ENCODE peak calls at places on chromosomes 7 and 10, in five cellular contexts. J, I, D, F and Q are unnamed samples.

GRCh38 chr10:46326066-46326465 is 39.3 kb downstream of the ANTXRL start:
- DNase-seq in D (no peak), I (no peak), F (no peak), J (no peak), Q (no peak)

GRCh38 chr7:100118388-100119074 is 627 bp downstream of the TAF6 start:
- DNase-seq in D (no peak), I (no peak), F (no peak), J (no peak), Q (no peak)

GRCh38 chr7:110157631-110158362 is 933.1 kb upstream of the LRRN3 start:
- DNase-seq in J (no peak), I (no peak), F (peak), D (no peak), Q (no peak)

GRCh38 chr7:3918576-3918975 is 617.5 kb downstream of the SDK1 start:
- DNase-seq in J (no peak), I (no peak), F (no peak), D (no peak), Q (no peak)

GRCh38 chr7:22469371-22470143 is 30.4 kb downstream of the STEAP1B start:
- DNase-seq in I (no peak), F (no peak), J (no peak), D (no peak), Q (no peak)

GRCh38 chr10:94115725-94116124 is 122.0 kb downstream of the PLCE1 start:
- DNase-seq in I (peak), F (no peak), J (no peak), D (no peak), Q (peak)

GRCh38 chr7:149776305-149776704 is 2.9 kb upstream of the ZNF467 start:
- DNase-seq in F (no peak), J (peak), I (peak), D (no peak), Q (peak)

GRCh38 chr7:34844936-34845665 is 187.1 kb downstream of the NPSR1 start:
- DNase-seq in D (peak), I (no peak), F (no peak), J (no peak), Q (no peak)

GRCh38 chr7:70143089-70144044 is 545.1 kb downstream of the AUTS2 start:
- DNase-seq in J (no peak), F (peak), I (no peak), D (no peak), Q (no peak)

GRCh38 chr7:72411419-72411818 is 719 bp downstream of the CALN1 start:
- DNase-seq in F (no peak), D (no peak), J (no peak), I (no peak), Q (no peak)

GRCh38 chr10:23343591-23344225 is 889 bp downstream of the C10orf67 start:
- DNase-seq in F (peak), I (peak), J (peak), D (peak), Q (no peak)

DNA sequence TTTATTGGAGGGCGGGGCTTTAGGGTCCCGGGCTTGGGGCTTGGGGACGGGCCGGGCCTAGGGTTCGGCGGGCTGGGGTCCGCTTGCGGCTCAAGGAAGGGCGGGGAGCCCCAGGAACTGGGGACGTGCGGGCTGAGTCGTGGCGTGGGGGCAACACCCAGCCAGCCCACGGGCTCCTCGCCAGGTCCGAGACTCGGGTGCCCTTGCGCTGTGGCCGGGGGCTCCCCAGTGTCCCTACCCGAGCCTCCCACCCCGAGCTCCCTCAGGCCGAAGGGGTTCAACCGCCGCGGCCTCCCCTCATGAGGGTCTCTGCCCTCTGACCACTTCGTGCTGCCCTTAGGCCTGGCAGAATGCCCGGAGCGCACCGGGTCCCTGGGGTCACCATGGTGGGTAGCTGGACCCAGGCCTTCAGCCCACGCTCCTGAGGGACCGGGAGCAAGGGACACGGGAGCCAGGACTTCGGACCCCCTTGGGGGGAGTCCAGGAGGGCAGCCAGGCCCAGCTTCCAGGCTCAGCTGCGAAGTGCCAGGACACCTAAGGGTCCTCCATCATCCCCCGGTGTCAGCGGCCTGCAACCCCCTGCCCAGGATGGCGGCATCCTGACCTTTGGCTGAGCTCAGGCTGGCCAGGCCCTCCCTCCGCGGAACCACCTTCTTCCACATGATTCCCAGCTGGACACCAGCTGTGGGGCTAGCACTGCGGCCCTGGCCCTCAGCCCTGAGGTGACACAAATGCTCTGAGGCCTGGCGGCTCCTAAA is 522 bp upstream of the FUOM start:
- DNase-seq in J (peak), F (no peak), I (no peak), D (no peak), Q (no peak)
- H3K4me3 ChIP-seq in J (no peak), F (no peak), I (no peak), D (peak), Q (no peak)

GRCh38 chr10:60441515-60441914 is 51.8 kb upstream of the ANK3 start:
- DNase-seq in D (no peak), F (no peak), J (no peak), I (no peak), Q (no peak)
- TF ChIP-seq CTCF in D (no peak), F (peak), J (peak), I (peak), Q (peak)

GRCh38 chr10:12455774-12456173 is 106.4 kb downstream of the CAMK1D start:
- DNase-seq in J (no peak), F (peak), D (no peak), I (peak), Q (no peak)
- H3K4me3 ChIP-seq in J (no peak), F (no peak), D (no peak), I (no peak), Q (no peak)

GRCh38 chr7:155545348-155545747 is 1.0 kb downstream of the CNPY1 start:
- DNase-seq in F (no peak), D (no peak), J (no peak), I (no peak), Q (no peak)
- TF ChIP-seq CTCF in F (no peak), D (no peak), J (no peak), I (peak), Q (no peak)

DNA sequence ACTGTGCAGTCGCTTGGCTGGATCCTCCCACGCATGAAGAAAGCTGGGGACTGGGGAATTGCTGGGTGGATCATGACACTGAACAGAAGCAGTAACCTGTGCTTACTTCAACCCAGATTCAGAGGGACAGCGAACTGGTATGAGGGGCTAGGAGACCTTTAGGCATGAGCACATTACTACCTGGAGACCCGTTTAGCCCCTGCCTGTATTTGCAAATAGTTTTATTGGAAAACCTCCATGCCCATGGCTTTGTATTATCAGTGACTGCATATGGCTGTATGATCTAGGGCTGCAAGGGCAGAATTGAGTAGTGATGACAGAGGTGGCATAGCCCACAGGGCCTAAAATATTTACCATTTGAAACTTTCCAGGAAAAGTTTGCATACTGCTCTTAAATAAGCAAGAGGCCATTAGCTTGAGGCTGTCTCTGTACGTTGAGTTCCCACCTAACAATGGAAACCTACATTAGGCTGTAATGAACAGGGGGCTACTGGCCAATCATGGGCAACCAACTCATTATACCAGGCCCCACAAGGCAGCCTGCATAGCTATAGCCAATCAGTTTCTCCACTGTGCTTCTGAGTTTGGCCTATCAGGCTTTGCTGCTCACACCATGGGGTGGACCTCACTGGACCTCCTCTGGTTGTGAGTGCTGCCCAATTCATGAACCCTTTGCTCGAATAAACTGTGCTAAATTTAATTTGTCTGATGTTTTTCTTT is 566 bp upstream of the ST8SIA6 start:
- DNase-seq in F (no peak), I (no peak), J (no peak), D (no peak), Q (no peak)
- H3K4me3 ChIP-seq in F (peak), I (peak), J (peak), D (peak), Q (peak)

GRCh38 chr10:66209025-66209424 is 716.8 kb upstream of the LRRTM3 start:
- DNase-seq in J (no peak), F (no peak), D (no peak), I (no peak), Q (no peak)

GRCh38 chr10:66218981-66219587 is 706.8 kb upstream of the LRRTM3 start:
- DNase-seq in I (peak), J (no peak), D (no peak), F (no peak), Q (no peak)

GRCh38 chr10:66218258-66218657 is 707.6 kb upstream of the LRRTM3 start:
- DNase-seq in D (no peak), F (no peak), J (no peak), I (no peak), Q (no peak)

GRCh38 chr10:66215921-66216320 is 709.9 kb upstream of the LRRTM3 start:
- DNase-seq in J (no peak), F (no peak), I (no peak), D (no peak), Q (no peak)

DNA sequence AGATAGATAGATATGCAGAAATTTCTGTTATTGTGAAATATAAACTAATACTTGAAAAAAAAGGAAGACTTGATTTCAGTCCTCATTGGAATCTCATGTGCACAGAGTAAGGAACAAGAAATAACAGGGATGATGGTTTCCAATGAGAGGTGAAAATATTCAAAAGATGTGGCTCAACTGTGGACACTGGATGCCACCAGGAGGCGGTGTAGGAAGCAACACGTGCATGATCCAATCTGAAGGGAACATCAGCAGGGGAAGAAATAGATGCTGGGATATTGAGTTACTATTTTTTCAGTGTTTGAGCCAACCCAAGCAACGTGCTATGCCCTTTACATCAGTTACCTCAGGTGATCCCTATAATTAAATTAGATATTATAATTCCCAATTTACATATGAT is 710.8 kb upstream of the LRRTM3 start:
- DNase-seq in J (no peak), F (no peak), I (no peak), D (no peak), Q (peak)
- TF ChIP-seq CTCF in J (no peak), F (no peak), I (peak), D (no peak), Q (no peak)

GRCh38 chr7:94298943-94299342 is 95.8 kb upstream of the COL1A2 start:
- DNase-seq in J (no peak), D (no peak), I (peak), F (peak), Q (no peak)

GRCh38 chr7:94297397-94297838 is 97.3 kb upstream of the COL1A2 start:
- DNase-seq in I (peak), F (peak), D (no peak), J (no peak), Q (no peak)

GRCh38 chr7:94296886-94297285 is 97.8 kb upstream of the COL1A2 start:
- DNase-seq in I (no peak), J (no peak), D (no peak), F (no peak), Q (no peak)

GRCh38 chr7:94294471-94295131 is 100.1 kb upstream of the COL1A2 start:
- DNase-seq in D (no peak), I (no peak), F (no peak), J (no peak), Q (no peak)

DNA sequence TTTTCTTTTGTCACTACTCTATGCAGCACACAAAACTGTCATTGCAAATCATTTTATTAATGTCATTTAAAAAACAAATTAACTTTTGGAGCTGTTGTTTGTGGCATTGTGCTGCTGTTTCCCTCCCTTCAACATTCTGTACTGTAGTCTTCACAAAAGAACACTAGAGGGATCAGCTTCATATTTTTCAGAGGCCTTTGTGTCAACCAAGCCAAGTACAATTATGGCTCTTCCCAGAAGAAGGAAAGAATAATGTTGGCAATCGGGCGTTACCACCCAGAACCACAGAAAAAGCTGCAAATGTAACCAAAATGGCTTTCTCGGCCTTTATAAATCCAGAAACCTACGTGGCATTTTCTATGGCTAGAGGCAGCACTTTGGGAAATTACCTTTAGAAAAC is 98.9 kb upstream of the COL1A2 start:
- DNase-seq in F (peak), D (no peak), J (no peak), I (peak), Q (no peak)
- H3K4me3 ChIP-seq in F (peak), D (peak), J (no peak), I (no peak), Q (no peak)

GRCh38 chr7:129827467-129827990 is 125.2 kb downstream of the UBE2H start:
- DNase-seq in F (no peak), D (no peak), I (no peak), J (no peak), Q (no peak)

GRCh38 chr7:129824291-129825004 is 128.3 kb downstream of the UBE2H start:
- DNase-seq in D (no peak), F (no peak), I (no peak), J (peak), Q (no peak)

GRCh38 chr7:129825554-129826267 is 127.0 kb downstream of the UBE2H start:
- DNase-seq in F (peak), I (peak), D (peak), J (peak), Q (peak)

GRCh38 chr7:129828078-129828762 is 124.5 kb downstream of the UBE2H start:
- DNase-seq in I (no peak), F (no peak), D (no peak), J (no peak), Q (no peak)

DNA sequence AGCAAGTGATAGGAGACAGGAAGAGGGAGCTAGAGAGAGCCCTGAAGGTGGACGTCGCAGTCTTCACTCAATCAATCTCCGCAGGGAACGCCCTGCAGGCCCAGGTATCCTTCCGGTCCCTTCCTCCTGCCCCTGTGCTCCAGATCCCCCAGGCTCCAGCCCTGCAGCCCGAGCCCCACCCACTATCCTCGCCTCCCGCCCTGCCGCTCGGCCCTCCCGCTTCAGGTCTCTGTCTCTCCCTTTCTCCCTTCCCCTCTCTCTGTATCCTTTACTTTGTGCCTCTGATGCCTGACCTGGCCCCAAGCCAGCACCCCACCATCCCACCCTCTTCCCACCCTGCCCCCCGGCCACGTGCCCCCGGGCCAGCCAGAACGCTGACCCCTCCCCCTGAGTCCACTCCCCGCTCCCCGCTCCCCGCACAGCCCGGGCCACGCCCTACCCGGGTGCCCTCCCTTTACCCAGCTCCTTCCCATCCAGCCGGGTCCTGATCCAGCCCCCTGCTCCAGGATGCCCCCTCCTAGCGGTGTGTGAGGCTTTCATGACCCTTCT is 127.7 kb downstream of the UBE2H start:
- DNase-seq in F (peak), I (no peak), J (peak), D (no peak), Q (peak)
- TF ChIP-seq CTCF in F (peak), I (peak), J (no peak), D (peak), Q (peak)